ENCODE peak calls at places on chromosome 9, in six cellular contexts. D is cerebellar cortex; W is breast epithelium; U is HT1080; C is spleen; A is stimulated activated CD4-positive, alpha-beta T cell treated with anti-CD3 and anti-CD28 coated beads, Interleukin-2, amount 100 ng/mL, for 48 hours. I is an unnamed sample.

GRCh38 chr9:134396825-134397224 is 70.6 kb downstream of the RXRA start:
- DNase-seq in U (peak), A (peak), C (peak), W (no peak), D (no peak), I (no peak)

GRCh38 chr9:91451431-91452270 is 28.0 kb upstream of the NFIL3 start:
- DNase-seq in A (no peak), C (no peak), D (no peak), U (peak), W (no peak), I (no peak)

GRCh38 chr9:94991961-94992907 is 265.7 kb downstream of the AOPEP start:
- DNase-seq in D (no peak), U (no peak), C (no peak), A (no peak), W (no peak), I (no peak)

GRCh38 chr9:101018391-101018990 is 10.0 kb upstream of the PLPPR1 start:
- DNase-seq in U (no peak), W (no peak), C (no peak), A (no peak), D (no peak), I (no peak)

GRCh38 chr9:124357591-124358361 is 57.5 kb downstream of the PSMB7 start:
- DNase-seq in W (no peak), A (no peak), D (peak), U (no peak), C (no peak), I (no peak)

GRCh38 chr9:105007143-105007542 is 79.2 kb upstream of the ABCA1 start:
- DNase-seq in W (peak), U (peak), A (no peak), C (no peak), D (no peak), I (no peak)

GRCh38 chr9:93300175-93300572 is 116.2 kb downstream of the WNK2 start:
- DNase-seq in W (no peak), U (no peak), A (no peak), C (peak), D (no peak), I (no peak)

GRCh38 chr9:113186241-113186755 is 34.8 kb downstream of the FKBP15 start:
- DNase-seq in W (no peak), A (no peak), D (no peak), U (no peak), C (no peak), I (no peak)

GRCh38 chr9:106726070-106726815 is 136.7 kb upstream of the ZNF462 start:
- DNase-seq in C (no peak), U (no peak), D (no peak), W (no peak), A (no peak), I (no peak)

GRCh38 chr9:134519403-134520070 is 122.1 kb upstream of the COL5A1 start:
- DNase-seq in U (no peak), C (no peak), W (no peak), D (no peak), A (no peak), I (no peak)

GRCh38 chr9:18985996-18986395 is 47.0 kb downstream of the SAXO1 start:
- DNase-seq in U (no peak), A (no peak), W (no peak), C (no peak), D (no peak), I (no peak)

I was measured in GM18507.